ENCODE peak calls at places on chromosomes 11 and 22, in seven cellular contexts. U is cardiac muscle cell, T is foreskin fibroblast, E is GM12865, X is neural progenitor cell, S is adipocyte, R is AG10803. O is an unnamed sample.

GRCh38 chr11:26285593-26285992 is 46.3 kb upstream of the ANO3 start:
- DNase-seq in S (no peak), R (no peak), U (no peak), X (no peak), E (no peak), T (peak), O (no peak)

GRCh38 chr11:72778535-72779494 is 15.0 kb downstream of the STARD10 start:
- DNase-seq in S (no peak), R (no peak), U (no peak), E (no peak), T (no peak), X (no peak), O (no peak)

GRCh38 chr11:118224512-118225180 is at the start of gene JAML:
- DNase-seq in U (no peak), S (no peak), T (no peak), E (peak), R (no peak), X (no peak), O (no peak)

GRCh38 chr11:221998-222789 is 13.9 kb downstream of the SIRT3 start:
- DNase-seq in U (no peak), S (no peak), E (no peak), R (no peak), T (no peak), X (no peak), O (no peak)

GRCh38 chr22:25751174-25751581 is 9.2 kb downstream of the MYO18B start:
- DNase-seq in X (no peak), U (no peak), R (no peak), T (no peak), E (no peak), S (no peak), O (no peak)

GRCh38 chr22:48779211-48779643 is 1048.4 kb downstream of the BRD1 start:
- DNase-seq in T (no peak), U (no peak), X (no peak), R (no peak), E (no peak), S (no peak), O (no peak)

GRCh38 chr11:113201055-113201818 is 113.1 kb upstream of the TTC12 start:
- DNase-seq in R (no peak), X (peak), E (peak), S (no peak), U (no peak), T (no peak), O (no peak)

GRCh38 chr11:115605397-115606222 is 101.4 kb upstream of the CADM1 start:
- DNase-seq in R (no peak), T (no peak), E (no peak), S (no peak), X (no peak), U (no peak), O (no peak)

GRCh38 chr11:102802341-102802740 is 4.4 kb upstream of the MMP1 start:
- DNase-seq in U (peak), S (peak), E (no peak), X (no peak), R (peak), T (peak), O (no peak)

GRCh38 chr11:63917685-63918523 is 940 bp upstream of the RCOR2 start:
- DNase-seq in T (peak), U (peak), S (no peak), E (peak), R (peak), X (peak), O (no peak)

DNA sequence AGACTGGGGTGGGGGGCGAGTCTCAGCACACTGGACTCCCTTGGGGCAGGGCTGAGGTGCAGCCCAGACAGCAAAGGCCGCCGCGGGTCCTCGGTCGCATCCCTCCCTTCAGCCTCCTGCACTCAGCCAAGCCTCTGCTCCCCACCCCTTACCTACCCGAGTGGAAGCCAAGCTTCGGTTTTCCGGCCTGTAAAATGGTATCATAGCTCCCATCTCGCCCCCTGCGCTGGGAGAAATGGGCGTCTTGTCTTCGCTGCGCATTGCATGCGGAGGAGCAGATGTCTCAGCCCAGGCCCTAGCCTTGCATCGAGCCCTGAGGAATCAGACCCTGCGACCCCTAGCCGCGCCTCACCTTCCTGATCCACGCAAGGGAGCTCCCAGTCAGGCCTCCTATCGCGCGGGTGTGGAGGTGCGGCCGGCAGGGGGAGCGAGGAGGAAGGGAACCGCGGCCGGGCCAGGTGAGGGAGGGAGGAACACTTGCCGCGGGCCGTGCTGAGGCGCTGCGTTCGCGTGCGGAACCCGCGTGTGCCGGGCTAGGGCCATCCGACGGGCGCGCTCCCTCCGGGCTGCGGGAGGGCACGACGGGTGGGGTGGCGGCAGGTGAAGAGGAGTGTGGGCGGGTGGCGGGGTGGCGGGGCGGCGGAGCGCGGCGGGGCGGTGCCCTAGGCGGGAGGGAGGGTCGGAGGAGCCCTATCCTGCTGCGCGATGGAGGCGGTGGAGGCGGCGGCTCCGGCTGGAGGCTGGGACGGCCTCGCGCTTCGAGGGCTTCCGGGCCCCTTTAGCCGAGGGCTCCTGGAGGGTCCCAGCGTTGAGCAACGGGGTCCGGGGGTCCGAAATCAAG is 4.1 kb upstream of the TBX1 start:
- DNase-seq in T (peak), S (peak), X (peak), E (peak), R (no peak), U (no peak), O (no peak)
- H3K4me3 ChIP-seq in T (no peak), S (no peak), X (peak), E (no peak), R (peak), U (no peak), O (no peak)

GRCh38 chr11:69915151-69915500 is 95.9 kb upstream of the FGF3 start:
- DNase-seq in S (no peak), R (peak), X (no peak), E (no peak), T (no peak), U (no peak), O (no peak)
- H3K4me3 ChIP-seq in S (peak), R (no peak), X (no peak), E (no peak), T (no peak), U (no peak), O (no peak)

DNA sequence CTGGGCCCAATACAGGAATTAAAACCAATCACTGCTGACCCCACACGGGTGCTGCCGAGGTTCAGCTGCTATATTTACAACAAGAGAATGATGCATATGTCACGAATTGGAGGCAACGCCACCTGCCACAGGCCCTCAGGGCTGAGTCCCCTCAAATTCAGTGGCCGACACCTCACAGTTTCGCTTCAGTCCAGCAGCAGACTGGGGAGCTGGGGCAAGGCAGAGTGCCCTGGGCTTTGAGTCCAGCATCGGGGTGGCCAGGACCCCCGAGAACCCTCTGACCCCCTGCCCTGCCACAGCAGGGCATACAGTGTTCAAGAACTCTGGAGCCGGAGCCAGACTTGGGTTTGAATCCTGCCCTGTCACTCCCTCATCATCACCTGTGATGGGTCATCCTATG is 247.2 kb downstream of the CTTN start:
- DNase-seq in R (no peak), U (no peak), T (no peak), E (no peak), S (no peak), X (no peak), O (no peak)
- H3K4me3 ChIP-seq in R (no peak), U (no peak), T (no peak), E (no peak), S (no peak), X (no peak), O (no peak)

GRCh38 chr11:93537767-93538261 is 5.4 kb downstream of the SMCO4 start:
- DNase-seq in E (no peak), U (peak), R (peak), X (no peak), T (peak), S (no peak), O (no peak)
- H3K4me3 ChIP-seq in E (no peak), U (no peak), R (no peak), X (no peak), T (no peak), S (no peak), O (no peak)

GRCh38 chr22:49825436-49825835 is 2.2 kb downstream of the BRD1 start:
- DNase-seq in R (peak), X (no peak), S (peak), E (no peak), U (peak), T (peak), O (no peak)
- H3K4me3 ChIP-seq in R (peak), X (peak), S (peak), E (peak), U (peak), T (peak), O (peak)

GRCh38 chr11:132804258-132804657 is 728.0 kb downstream of the OPCML start:
- DNase-seq in U (no peak), S (no peak), X (peak), E (no peak), R (no peak), T (no peak), O (no peak)
- H3K4me3 ChIP-seq in U (no peak), S (no peak), X (no peak), E (no peak), R (no peak), T (no peak), O (no peak)

GRCh38 chr11:94795799-94796580 is 27.8 kb downstream of the AMOTL1 start:
- DNase-seq in R (no peak), S (no peak), E (no peak), X (no peak), T (no peak), U (no peak), O (no peak)

GRCh38 chr11:94793002-94793401 is 24.8 kb downstream of the AMOTL1 start:
- DNase-seq in R (peak), S (no peak), E (no peak), T (peak), X (no peak), U (no peak), O (no peak)

GRCh38 chr11:94792453-94792852 is 24.3 kb downstream of the AMOTL1 start:
- DNase-seq in R (no peak), S (no peak), U (no peak), T (no peak), E (no peak), X (no peak), O (no peak)

GRCh38 chr11:94793822-94794221 is 25.7 kb downstream of the AMOTL1 start:
- DNase-seq in X (no peak), R (no peak), T (peak), E (no peak), S (no peak), U (peak), O (no peak)

DNA sequence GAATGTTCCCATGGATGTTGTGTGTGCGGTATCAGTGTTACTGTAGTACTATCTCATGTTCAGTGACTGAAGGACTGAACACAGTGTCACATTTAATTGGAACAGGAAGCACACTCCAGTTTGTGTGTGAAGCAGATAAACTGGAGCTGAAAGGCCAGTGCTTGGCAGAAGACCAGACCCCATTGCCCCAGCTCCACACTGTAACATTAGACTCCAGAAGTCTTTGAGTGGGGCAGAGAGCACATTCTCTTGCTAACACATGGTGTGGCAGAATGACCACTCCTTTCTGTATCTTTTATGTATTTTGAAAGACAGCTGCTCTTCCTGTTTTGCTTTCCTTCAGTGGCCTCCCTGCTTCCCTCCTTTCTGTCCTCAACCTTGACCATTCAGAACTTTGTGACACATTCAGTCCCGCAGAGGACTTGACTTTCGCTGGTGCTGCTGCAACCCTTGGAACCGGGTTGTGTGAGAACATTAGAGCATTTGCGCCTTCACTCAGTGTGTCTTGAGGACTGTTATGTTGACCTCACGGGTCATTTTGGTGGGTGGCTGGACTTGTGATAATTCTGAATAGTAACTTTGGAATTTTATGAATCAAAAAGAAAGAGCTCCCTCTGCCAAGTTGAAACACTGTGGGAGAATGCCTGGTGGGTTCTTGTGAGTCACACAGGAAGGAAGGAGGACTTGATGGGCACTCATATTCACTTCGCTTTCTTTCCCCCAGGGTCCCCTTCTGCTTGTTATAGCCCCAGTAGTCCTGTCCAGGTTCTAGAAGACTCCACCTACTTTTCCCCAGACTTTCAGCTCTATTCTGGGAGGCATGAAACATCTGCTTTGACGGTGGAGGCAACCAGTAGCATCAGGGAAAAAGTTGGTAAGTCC is 26.4 kb downstream of the AMOTL1 start:
- DNase-seq in E (no peak), S (peak), T (peak), X (no peak), U (peak), R (peak), O (peak)
- H3K4me3 ChIP-seq in E (no peak), S (peak), T (peak), X (no peak), U (no peak), R (peak), O (no peak)

GRCh38 chr22:22357024-22357868 is 112.7 kb downstream of the VPREB1 start:
- DNase-seq in R (peak), T (peak), S (peak), E (peak), U (peak), X (peak), O (peak)
- H3K4me3 ChIP-seq in R (no peak), T (no peak), S (no peak), E (peak), U (no peak), X (no peak), O (no peak)

GRCh38 chr11:48170176-48170839 is 46.3 kb upstream of the OR4B1 start:
- DNase-seq in U (peak), R (peak), T (peak), E (no peak), S (peak), X (peak), O (no peak)
- H3K4me3 ChIP-seq in U (no peak), R (no peak), T (no peak), E (no peak), S (no peak), X (no peak), O (no peak)

GRCh38 chr11:40030867-40031266 is 1428.6 kb downstream of the LRRC4C start:
- DNase-seq in E (no peak), S (no peak), X (peak), T (no peak), U (no peak), R (no peak), O (no peak)
- H3K4me3 ChIP-seq in E (no peak), S (no peak), X (peak), T (no peak), U (no peak), R (no peak), O (no peak)